ENCODE peak calls at places on chromosomes 12 and 14, in four cellular contexts. One of them, this sample, is unnamed.

GRCh38 chr14:70886421-70887206 is 20.6 kb upstream of the PCNX1 start:
- DNase-seq in HepG2: no peak
- DNase-seq in WTC11: no peak
- DNase-seq in K562: peak
- DNase-seq in this sample: peak

GRCh38 chr12:4117386-4118016 is 156.1 kb upstream of the CCND2 start:
- DNase-seq in K562: no peak
- DNase-seq in WTC11: no peak
- DNase-seq in HepG2: no peak
- DNase-seq in this sample: no peak

GRCh38 chr12:3882896-3883564 is 9.8 kb upstream of the PARP11 start:
- DNase-seq in WTC11: no peak
- DNase-seq in K562: peak
- DNase-seq in HepG2: peak
- DNase-seq in this sample: no peak

GRCh38 chr12:103547929-103548328 is 39.1 kb upstream of the STAB2 start:
- DNase-seq in HepG2: no peak
- DNase-seq in K562: no peak
- DNase-seq in WTC11: peak
- DNase-seq in this sample: no peak

GRCh38 chr14:85296466-85297210 is 233.3 kb upstream of the FLRT2 start:
- DNase-seq in HepG2: no peak
- DNase-seq in K562: no peak
- DNase-seq in WTC11: no peak
- DNase-seq in this sample: no peak

GRCh38 chr14:92945959-92946846 is 23.3 kb downstream of the CHGA start:
- DNase-seq in WTC11: no peak
- DNase-seq in K562: no peak
- DNase-seq in HepG2: no peak
- DNase-seq in this sample: no peak

GRCh38 chr12:6450091-6450868 is 1.6 kb upstream of the TAPBPL start:
- DNase-seq in HepG2: no peak
- DNase-seq in K562: no peak
- DNase-seq in WTC11: peak
- DNase-seq in this sample: no peak

GRCh38 chr14:51860836-51861583 is 598 bp downstream of the GNG2 start:
- DNase-seq in K562: no peak
- DNase-seq in WTC11: no peak
- DNase-seq in HepG2: no peak
- DNase-seq in this sample: no peak

GRCh38 chr14:71521736-71522135 is 410.5 kb upstream of the RGS6 start:
- DNase-seq in HepG2: no peak
- DNase-seq in WTC11: no peak
- DNase-seq in K562: no peak
- DNase-seq in this sample: no peak

GRCh38 chr12:13228579-13228978 is 32.1 kb downstream of the EMP1 start:
- DNase-seq in WTC11: no peak
- DNase-seq in K562: no peak
- DNase-seq in HepG2: no peak
- DNase-seq in this sample: no peak

GRCh38 chr14:45028107-45028626 is 55.7 kb upstream of the PRPF39 start:
- DNase-seq in K562: no peak
- DNase-seq in WTC11: no peak
- DNase-seq in HepG2: no peak
- DNase-seq in this sample: no peak

GRCh38 chr12:78290606-78291345 is 460.1 kb downstream of the NAV3 start:
- DNase-seq in WTC11: no peak
- DNase-seq in HepG2: peak
- DNase-seq in K562: no peak
- DNase-seq in this sample: no peak

GRCh38 chr12:24396266-24396665 is 446.8 kb upstream of the SOX5 start:
- DNase-seq in WTC11: no peak
- DNase-seq in HepG2: no peak
- DNase-seq in K562: no peak
- DNase-seq in this sample: no peak

GRCh38 chr12:3170423-3171194 is 93.4 kb downstream of the TSPAN9 start:
- DNase-seq in WTC11: no peak
- DNase-seq in HepG2: no peak
- DNase-seq in K562: no peak
- DNase-seq in this sample: no peak

GRCh38 chr12:84911331-84912190 is 1.0 kb downstream of the SLC6A15 start:
- DNase-seq in HepG2: no peak
- DNase-seq in K562: no peak
- DNase-seq in WTC11: peak
- DNase-seq in this sample: no peak

GRCh38 chr14:49306152-49306751 is 279.9 kb downstream of the RPS29 start:
- DNase-seq in WTC11: no peak
- DNase-seq in HepG2: peak
- DNase-seq in K562: peak
- DNase-seq in this sample: no peak

GRCh38 chr14:61493239-61493638 is 171.9 kb downstream of the PRKCH start:
- DNase-seq in WTC11: no peak
- DNase-seq in K562: no peak
- DNase-seq in HepG2: no peak
- DNase-seq in this sample: no peak

GRCh38 chr14:95256776-95257060 is 63.0 kb downstream of the CLMN start:
- DNase-seq in K562: no peak
- DNase-seq in WTC11: no peak
- DNase-seq in HepG2: no peak
- DNase-seq in this sample: no peak

GRCh38 chr12:6943719-6944380 is at the start of the genes C12orf57 and RNU7-1:
- DNase-seq in WTC11: peak
- DNase-seq in HepG2: peak
- DNase-seq in K562: peak
- DNase-seq in this sample: peak

GRCh38 chr12:51056242-51056641 is 8.1 kb downstream of the LETMD1 start:
- DNase-seq in K562: no peak
- DNase-seq in HepG2: no peak
- DNase-seq in WTC11: no peak
- DNase-seq in this sample: no peak

GRCh38 chr12:114945351-114945750 is 261.4 kb upstream of the TBX3 start:
- DNase-seq in WTC11: no peak
- DNase-seq in K562: no peak
- DNase-seq in HepG2: no peak
- DNase-seq in this sample: no peak

GRCh38 chr14:103698380-103699260 is 16.6 kb downstream of the XRCC3 start:
- DNase-seq in K562: no peak
- DNase-seq in HepG2: no peak
- DNase-seq in WTC11: no peak
- DNase-seq in this sample: no peak

GRCh38 chr14:64753999-64754398 is 49.8 kb downstream of the PLEKHG3 start:
- DNase-seq in WTC11: no peak
- DNase-seq in HepG2: no peak
- DNase-seq in K562: no peak
- DNase-seq in this sample: no peak

GRCh38 chr12:203462-204260 is 10.3 kb downstream of the SLC6A12 start:
- DNase-seq in WTC11: peak
- DNase-seq in HepG2: no peak
- DNase-seq in K562: peak
- DNase-seq in this sample: no peak

GRCh38 chr14:71688576-71688975 is 243.7 kb upstream of the RGS6 start:
- DNase-seq in K562: no peak
- DNase-seq in HepG2: peak
- DNase-seq in WTC11: no peak
- DNase-seq in this sample: no peak

GRCh38 chr14:67623114-67623513 is 3.4 kb downstream of the ARG2 start:
- DNase-seq in WTC11: no peak
- DNase-seq in K562: no peak
- DNase-seq in HepG2: peak
- DNase-seq in this sample: no peak

GRCh38 chr14:40271480-40271879 is 839.2 kb upstream of the FBXO33 start:
- DNase-seq in WTC11: no peak
- DNase-seq in K562: no peak
- DNase-seq in HepG2: no peak
- DNase-seq in this sample: no peak

GRCh38 chr12:86373813-86374212 is 117.6 kb upstream of the MGAT4C start:
- DNase-seq in WTC11: no peak
- DNase-seq in HepG2: no peak
- DNase-seq in K562: no peak
- DNase-seq in this sample: no peak
- TF ChIP-seq TCF7 in WTC11: no peak
- TF ChIP-seq TCF7 in HepG2: no peak
- TF ChIP-seq TCF7 in K562: no peak
- TF ChIP-seq TCF7 in this sample: no peak

GRCh38 chr12:41514050-41514449 is 325.9 kb downstream of the PDZRN4 start:
- DNase-seq in K562: no peak
- DNase-seq in HepG2: no peak
- DNase-seq in WTC11: no peak
- DNase-seq in this sample: no peak
- TF ChIP-seq TCF7 in K562: no peak
- TF ChIP-seq TCF7 in HepG2: no peak
- TF ChIP-seq TCF7 in WTC11: no peak
- TF ChIP-seq TCF7 in this sample: no peak

GRCh38 chr12:66603981-66604380 is 74.9 kb downstream of the GRIP1 start:
- DNase-seq in K562: no peak
- DNase-seq in WTC11: no peak
- DNase-seq in HepG2: no peak
- DNase-seq in this sample: no peak
- TF ChIP-seq TCF7 in K562: no peak
- TF ChIP-seq TCF7 in WTC11: no peak
- TF ChIP-seq TCF7 in HepG2: no peak
- TF ChIP-seq TCF7 in this sample: no peak

GRCh38 chr12:127125607-127126259 is 1141.2 kb upstream of the TMEM132C start:
- DNase-seq in K562: peak
- DNase-seq in WTC11: no peak
- DNase-seq in HepG2: no peak
- DNase-seq in this sample: peak
- TF ChIP-seq TCF7 in K562: no peak
- TF ChIP-seq TCF7 in WTC11: no peak
- TF ChIP-seq TCF7 in HepG2: no peak
- TF ChIP-seq TCF7 in this sample: no peak

GRCh38 chr12:46492471-46493351 is 120.1 kb upstream of the SLC38A2 start:
- DNase-seq in K562: no peak
- DNase-seq in WTC11: no peak
- DNase-seq in HepG2: peak
- DNase-seq in this sample: no peak
- TF ChIP-seq TCF7 in K562: no peak
- TF ChIP-seq TCF7 in WTC11: no peak
- TF ChIP-seq TCF7 in HepG2: peak
- TF ChIP-seq TCF7 in this sample: no peak